ENCODE peak calls at places on chromosomes 7 and 10, in six cellular contexts. One of them, this sample, is unnamed.

GRCh38 chr7:139153832-139154231 is 44.3 kb upstream of the ZC3HAV1 start:
- DNase-seq in nephron progenitor cell: no peak
- DNase-seq in activated CD8-positive, alpha-beta memory T cell treated with anti-CD3 and anti-CD28 coated beads for 1 hour: no peak
- DNase-seq in cardiac muscle cell: no peak
- DNase-seq in fibroblast of the aortic adventitia: peak; percentile 88
- DNase-seq in NCI-H2029 treated with DMSO at 0.1 percent for 48 hours: no peak
- DNase-seq in this sample: peak; percentile 76

GRCh38 chr10:28293238-28294168 is 9.4 kb downstream of the MPP7 start:
- DNase-seq in nephron progenitor cell: no peak
- DNase-seq in activated CD8-positive, alpha-beta memory T cell treated with anti-CD3 and anti-CD28 coated beads for 1 hour: no peak
- DNase-seq in cardiac muscle cell: no peak
- DNase-seq in fibroblast of the aortic adventitia: peak; percentile 3
- DNase-seq in NCI-H2029 treated with DMSO at 0.1 percent for 48 hours: no peak
- DNase-seq in this sample: no peak

GRCh38 chr7:130560972-130561371 is 69.1 kb downstream of the MEST start:
- DNase-seq in nephron progenitor cell: no peak
- DNase-seq in activated CD8-positive, alpha-beta memory T cell treated with anti-CD3 and anti-CD28 coated beads for 1 hour: no peak
- DNase-seq in cardiac muscle cell: no peak
- DNase-seq in fibroblast of the aortic adventitia: peak; percentile 28
- DNase-seq in NCI-H2029 treated with DMSO at 0.1 percent for 48 hours: peak; percentile 7
- DNase-seq in this sample: peak; percentile 23

GRCh38 chr7:45691155-45691656 is 117.0 kb downstream of the ADCY1 start:
- DNase-seq in nephron progenitor cell: no peak
- DNase-seq in activated CD8-positive, alpha-beta memory T cell treated with anti-CD3 and anti-CD28 coated beads for 1 hour: no peak
- DNase-seq in cardiac muscle cell: no peak
- DNase-seq in fibroblast of the aortic adventitia: no peak
- DNase-seq in NCI-H2029 treated with DMSO at 0.1 percent for 48 hours: no peak
- DNase-seq in this sample: no peak

GRCh38 chr10:79048639-79049550 is 19.9 kb upstream of the ZMIZ1 start:
- DNase-seq in nephron progenitor cell: no peak
- DNase-seq in activated CD8-positive, alpha-beta memory T cell treated with anti-CD3 and anti-CD28 coated beads for 1 hour: no peak
- DNase-seq in cardiac muscle cell: no peak
- DNase-seq in fibroblast of the aortic adventitia: no peak
- DNase-seq in NCI-H2029 treated with DMSO at 0.1 percent for 48 hours: no peak
- DNase-seq in this sample: no peak

GRCh38 chr10:84695983-84696382 is 367.6 kb downstream of the CCSER2 start:
- DNase-seq in nephron progenitor cell: no peak
- DNase-seq in activated CD8-positive, alpha-beta memory T cell treated with anti-CD3 and anti-CD28 coated beads for 1 hour: no peak
- DNase-seq in cardiac muscle cell: no peak
- DNase-seq in fibroblast of the aortic adventitia: no peak
- DNase-seq in NCI-H2029 treated with DMSO at 0.1 percent for 48 hours: no peak
- DNase-seq in this sample: no peak

GRCh38 chr7:81873559-81873958 is 103.7 kb upstream of the HGF start:
- DNase-seq in nephron progenitor cell: no peak
- DNase-seq in activated CD8-positive, alpha-beta memory T cell treated with anti-CD3 and anti-CD28 coated beads for 1 hour: no peak
- DNase-seq in cardiac muscle cell: no peak
- DNase-seq in fibroblast of the aortic adventitia: peak; percentile 2
- DNase-seq in NCI-H2029 treated with DMSO at 0.1 percent for 48 hours: no peak
- DNase-seq in this sample: no peak

GRCh38 chr7:5484921-5485320 is 61.3 kb upstream of the TNRC18 start:
- DNase-seq in nephron progenitor cell: no peak
- DNase-seq in activated CD8-positive, alpha-beta memory T cell treated with anti-CD3 and anti-CD28 coated beads for 1 hour: no peak
- DNase-seq in cardiac muscle cell: no peak
- DNase-seq in fibroblast of the aortic adventitia: no peak
- DNase-seq in NCI-H2029 treated with DMSO at 0.1 percent for 48 hours: peak; percentile 3
- DNase-seq in this sample: no peak

GRCh38 chr10:30215131-30215530 is 133.9 kb downstream of the MTPAP start:
- DNase-seq in nephron progenitor cell: no peak
- DNase-seq in activated CD8-positive, alpha-beta memory T cell treated with anti-CD3 and anti-CD28 coated beads for 1 hour: no peak
- DNase-seq in cardiac muscle cell: no peak
- DNase-seq in fibroblast of the aortic adventitia: peak; percentile 48
- DNase-seq in NCI-H2029 treated with DMSO at 0.1 percent for 48 hours: no peak
- DNase-seq in this sample: no peak

GRCh38 chr10:86899128-86899527 is 58.3 kb downstream of the MMRN2 start:
- DNase-seq in nephron progenitor cell: peak; percentile 14
- DNase-seq in activated CD8-positive, alpha-beta memory T cell treated with anti-CD3 and anti-CD28 coated beads for 1 hour: no peak
- DNase-seq in cardiac muscle cell: peak; percentile 48
- DNase-seq in fibroblast of the aortic adventitia: no peak
- DNase-seq in NCI-H2029 treated with DMSO at 0.1 percent for 48 hours: no peak
- DNase-seq in this sample: no peak

GRCh38 chr10:69883256-69883655 is 81.5 kb downstream of the COL13A1 start:
- DNase-seq in nephron progenitor cell: no peak
- DNase-seq in activated CD8-positive, alpha-beta memory T cell treated with anti-CD3 and anti-CD28 coated beads for 1 hour: no peak
- DNase-seq in cardiac muscle cell: no peak
- DNase-seq in fibroblast of the aortic adventitia: no peak
- DNase-seq in NCI-H2029 treated with DMSO at 0.1 percent for 48 hours: peak; percentile 7
- DNase-seq in this sample: no peak

GRCh38 chr7:150668472-150668911 is 17.0 kb upstream of the GIMAP2 start:
- DNase-seq in nephron progenitor cell: no peak
- DNase-seq in activated CD8-positive, alpha-beta memory T cell treated with anti-CD3 and anti-CD28 coated beads for 1 hour: peak; percentile 24
- DNase-seq in cardiac muscle cell: no peak
- DNase-seq in fibroblast of the aortic adventitia: no peak
- DNase-seq in NCI-H2029 treated with DMSO at 0.1 percent for 48 hours: no peak
- DNase-seq in this sample: no peak

GRCh38 chr10:70832852-70833542 is 17.2 kb downstream of the SGPL1 start:
- DNase-seq in nephron progenitor cell: no peak
- DNase-seq in activated CD8-positive, alpha-beta memory T cell treated with anti-CD3 and anti-CD28 coated beads for 1 hour: no peak
- DNase-seq in cardiac muscle cell: no peak
- DNase-seq in fibroblast of the aortic adventitia: peak; percentile 92
- DNase-seq in NCI-H2029 treated with DMSO at 0.1 percent for 48 hours: no peak
- DNase-seq in this sample: peak; percentile 68

This sample was measured in glomerular endothelial cell.